ENCODE peak calls at places on chromosomes 6 and 20, in nine cellular contexts. One of them, this sample, is unnamed. For H3K4me1, the result is how much of the 10 kb centered on the place peaks cover.

GRCh38 chr6:90135672-90136071 is 161.0 kb downstream of the BACH2 start:
- DNase-seq in spleen: no peak
- DNase-seq in ovary: no peak
- DNase-seq in astrocyte: peak
- DNase-seq in ascending aorta: no peak
- DNase-seq in CD8-positive, alpha-beta T cell: no peak
- DNase-seq in H9: no peak
- DNase-seq in transverse colon: no peak
- DNase-seq in psoas muscle: peak
- DNase-seq in this sample: no peak

GRCh38 chr6:15296735-15297134 is 50.9 kb downstream of the JARID2 start:
- DNase-seq in CD8-positive, alpha-beta T cell: no peak
- DNase-seq in psoas muscle: no peak
- DNase-seq in ovary: no peak
- DNase-seq in H9: no peak
- DNase-seq in spleen: no peak
- DNase-seq in transverse colon: no peak
- DNase-seq in astrocyte: no peak
- DNase-seq in ascending aorta: no peak
- DNase-seq in this sample: no peak

GRCh38 chr20:63702036-63702665 is 5.6 kb downstream of the ARFRP1 start:
- DNase-seq in H9: no peak
- DNase-seq in psoas muscle: no peak
- DNase-seq in transverse colon: no peak
- DNase-seq in CD8-positive, alpha-beta T cell: no peak
- DNase-seq in ovary: no peak
- DNase-seq in astrocyte: no peak
- DNase-seq in ascending aorta: peak
- DNase-seq in spleen: peak
- DNase-seq in this sample: no peak

GRCh38 chr6:142714956-142715355 is 230.0 kb downstream of the HIVEP2 start:
- DNase-seq in H9: no peak
- DNase-seq in transverse colon: no peak
- DNase-seq in astrocyte: no peak
- DNase-seq in ascending aorta: no peak
- DNase-seq in ovary: no peak
- DNase-seq in spleen: no peak
- DNase-seq in CD8-positive, alpha-beta T cell: no peak
- DNase-seq in psoas muscle: no peak
- DNase-seq in this sample: no peak

GRCh38 chr6:54980511-54981275 is 134.1 kb downstream of the FAM83B start:
- DNase-seq in psoas muscle: no peak
- DNase-seq in H9: no peak
- DNase-seq in spleen: no peak
- DNase-seq in ovary: no peak
- DNase-seq in astrocyte: peak
- DNase-seq in transverse colon: no peak
- DNase-seq in ascending aorta: no peak
- DNase-seq in CD8-positive, alpha-beta T cell: no peak
- DNase-seq in this sample: no peak

GRCh38 chr20:5822569-5822968 is 72.4 kb downstream of the SHLD1 start:
- DNase-seq in ascending aorta: no peak
- DNase-seq in astrocyte: no peak
- DNase-seq in H9: no peak
- DNase-seq in psoas muscle: no peak
- DNase-seq in CD8-positive, alpha-beta T cell: no peak
- DNase-seq in spleen: no peak
- DNase-seq in ovary: no peak
- DNase-seq in transverse colon: no peak
- DNase-seq in this sample: no peak

GRCh38 chr6:113857565-113858066 is 471 bp downstream of the MARCKS start:
- DNase-seq in CD8-positive, alpha-beta T cell: no peak
- DNase-seq in astrocyte: no peak
- DNase-seq in ovary: peak
- DNase-seq in psoas muscle: peak
- DNase-seq in transverse colon: peak
- DNase-seq in ascending aorta: no peak
- DNase-seq in spleen: peak
- DNase-seq in H9: no peak
- DNase-seq in this sample: no peak

GRCh38 chr6:132526461-132526860 is 11.6 kb upstream of the TAAR9 start:
- DNase-seq in astrocyte: no peak
- DNase-seq in psoas muscle: no peak
- DNase-seq in CD8-positive, alpha-beta T cell: no peak
- DNase-seq in H9: no peak
- DNase-seq in ovary: no peak
- DNase-seq in spleen: no peak
- DNase-seq in ascending aorta: no peak
- DNase-seq in transverse colon: no peak
- DNase-seq in this sample: no peak

GRCh38 chr6:136160255-136160654 is 89.9 kb downstream of the MTFR2 start:
- DNase-seq in psoas muscle: no peak
- DNase-seq in spleen: no peak
- DNase-seq in ovary: no peak
- DNase-seq in astrocyte: no peak
- DNase-seq in ascending aorta: no peak
- DNase-seq in transverse colon: no peak
- DNase-seq in CD8-positive, alpha-beta T cell: no peak
- DNase-seq in H9: no peak
- DNase-seq in this sample: no peak

GRCh38 chr6:77415706-77416105 is 47.6 kb downstream of the HTR1B start:
- DNase-seq in transverse colon: no peak
- DNase-seq in CD8-positive, alpha-beta T cell: no peak
- DNase-seq in astrocyte: no peak
- DNase-seq in H9: no peak
- DNase-seq in ovary: no peak
- DNase-seq in ascending aorta: no peak
- DNase-seq in spleen: no peak
- DNase-seq in psoas muscle: no peak
- DNase-seq in this sample: no peak

GRCh38 chr6:108768792-108769524 is 79.3 kb upstream of the ARMC2 start:
- DNase-seq in spleen: no peak
- DNase-seq in ascending aorta: no peak
- DNase-seq in transverse colon: no peak
- DNase-seq in CD8-positive, alpha-beta T cell: no peak
- DNase-seq in psoas muscle: no peak
- DNase-seq in astrocyte: no peak
- DNase-seq in ovary: no peak
- DNase-seq in H9: no peak
- DNase-seq in this sample: no peak

GRCh38 chr20:37333130-37333847 is 12.7 kb upstream of the SRC start:
- DNase-seq in ascending aorta: no peak
- DNase-seq in astrocyte: no peak
- DNase-seq in CD8-positive, alpha-beta T cell: no peak
- DNase-seq in transverse colon: no peak
- DNase-seq in ovary: peak
- DNase-seq in spleen: peak
- DNase-seq in psoas muscle: no peak
- DNase-seq in H9: no peak
- DNase-seq in this sample: no peak

GRCh38 chr6:12138936-12139335 is 126.8 kb downstream of the HIVEP1 start:
- DNase-seq in ovary: no peak
- DNase-seq in astrocyte: no peak
- DNase-seq in CD8-positive, alpha-beta T cell: no peak
- DNase-seq in H9: no peak
- DNase-seq in transverse colon: no peak
- DNase-seq in spleen: no peak
- DNase-seq in ascending aorta: no peak
- DNase-seq in psoas muscle: no peak
- DNase-seq in this sample: no peak

GRCh38 chr6:168299541-168300511 is 19.8 kb downstream of the DACT2 start:
- DNase-seq in transverse colon: no peak
- DNase-seq in psoas muscle: no peak
- DNase-seq in ascending aorta: no peak
- DNase-seq in H9: no peak
- DNase-seq in ovary: no peak
- DNase-seq in CD8-positive, alpha-beta T cell: peak
- DNase-seq in spleen: peak
- DNase-seq in astrocyte: no peak
- DNase-seq in this sample: no peak

GRCh38 chr20:32203556-32204484 is 3.7 kb downstream of the PLAGL2 start:
- DNase-seq in spleen: no peak
- DNase-seq in H9: no peak
- DNase-seq in astrocyte: no peak
- DNase-seq in transverse colon: peak
- DNase-seq in CD8-positive, alpha-beta T cell: no peak
- DNase-seq in ovary: no peak
- DNase-seq in ascending aorta: no peak
- DNase-seq in psoas muscle: no peak
- DNase-seq in this sample: peak
- H3K4me1 ChIP-seq in spleen: half or more
- H3K4me1 ChIP-seq in H9: under half
- H3K4me1 ChIP-seq in astrocyte: under half
- H3K4me1 ChIP-seq in transverse colon: half or more
- H3K4me1 ChIP-seq in CD8-positive, alpha-beta T cell: under half
- H3K4me1 ChIP-seq in ovary: under half
- H3K4me1 ChIP-seq in ascending aorta: under half
- H3K4me1 ChIP-seq in psoas muscle: half or more
- H3K4me1 ChIP-seq in this sample: under half

GRCh38 chr6:134689676-134690447 is 260.0 kb downstream of the ALDH8A1 start:
- DNase-seq in ascending aorta: no peak
- DNase-seq in spleen: no peak
- DNase-seq in H9: no peak
- DNase-seq in transverse colon: no peak
- DNase-seq in ovary: no peak
- DNase-seq in astrocyte: no peak
- DNase-seq in psoas muscle: no peak
- DNase-seq in CD8-positive, alpha-beta T cell: no peak
- DNase-seq in this sample: peak
- H3K4me1 ChIP-seq in ascending aorta: under half
- H3K4me1 ChIP-seq in spleen: under half
- H3K4me1 ChIP-seq in H9: under half
- H3K4me1 ChIP-seq in transverse colon: under half
- H3K4me1 ChIP-seq in ovary: under half
- H3K4me1 ChIP-seq in astrocyte: under half
- H3K4me1 ChIP-seq in psoas muscle: under half
- H3K4me1 ChIP-seq in CD8-positive, alpha-beta T cell: under half
- H3K4me1 ChIP-seq in this sample: under half

GRCh38 chr6:137241481-137242011 is 22.4 kb upstream of the IFNGR1 start:
- DNase-seq in astrocyte: peak
- DNase-seq in psoas muscle: no peak
- DNase-seq in CD8-positive, alpha-beta T cell: no peak
- DNase-seq in transverse colon: no peak
- DNase-seq in spleen: no peak
- DNase-seq in H9: no peak
- DNase-seq in ovary: no peak
- DNase-seq in ascending aorta: no peak
- DNase-seq in this sample: peak
- H3K4me1 ChIP-seq in astrocyte: under half
- H3K4me1 ChIP-seq in psoas muscle: under half
- H3K4me1 ChIP-seq in CD8-positive, alpha-beta T cell: under half
- H3K4me1 ChIP-seq in transverse colon: under half
- H3K4me1 ChIP-seq in spleen: under half
- H3K4me1 ChIP-seq in H9: under half
- H3K4me1 ChIP-seq in ovary: under half
- H3K4me1 ChIP-seq in ascending aorta: under half
- H3K4me1 ChIP-seq in this sample: under half

GRCh38 chr6:13461352-13461751 is 26.0 kb downstream of the GFOD1 start:
- DNase-seq in spleen: no peak
- DNase-seq in psoas muscle: no peak
- DNase-seq in ovary: no peak
- DNase-seq in H9: no peak
- DNase-seq in transverse colon: no peak
- DNase-seq in CD8-positive, alpha-beta T cell: no peak
- DNase-seq in ascending aorta: no peak
- DNase-seq in astrocyte: no peak
- DNase-seq in this sample: no peak
- H3K4me1 ChIP-seq in spleen: under half
- H3K4me1 ChIP-seq in psoas muscle: under half
- H3K4me1 ChIP-seq in ovary: under half
- H3K4me1 ChIP-seq in H9: under half
- H3K4me1 ChIP-seq in transverse colon: under half
- H3K4me1 ChIP-seq in CD8-positive, alpha-beta T cell: under half
- H3K4me1 ChIP-seq in ascending aorta: under half
- H3K4me1 ChIP-seq in astrocyte: under half
- H3K4me1 ChIP-seq in this sample: under half

GRCh38 chr6:158043586-158044524 is 62.2 kb downstream of the SYNJ2 start:
- DNase-seq in ascending aorta: no peak
- DNase-seq in CD8-positive, alpha-beta T cell: no peak
- DNase-seq in spleen: no peak
- DNase-seq in ovary: no peak
- DNase-seq in H9: peak
- DNase-seq in astrocyte: no peak
- DNase-seq in psoas muscle: peak
- DNase-seq in transverse colon: peak
- DNase-seq in this sample: no peak

GRCh38 chr6:158044525-158044888 is 62.8 kb downstream of the SYNJ2 start:
- DNase-seq in ovary: no peak
- DNase-seq in H9: no peak
- DNase-seq in spleen: no peak
- DNase-seq in psoas muscle: no peak
- DNase-seq in astrocyte: no peak
- DNase-seq in transverse colon: no peak
- DNase-seq in CD8-positive, alpha-beta T cell: no peak
- DNase-seq in ascending aorta: no peak
- DNase-seq in this sample: no peak

GRCh38 chr6:158042245-158042798 is 60.7 kb downstream of the SYNJ2 start:
- DNase-seq in astrocyte: peak
- DNase-seq in psoas muscle: peak
- DNase-seq in spleen: no peak
- DNase-seq in transverse colon: no peak
- DNase-seq in CD8-positive, alpha-beta T cell: no peak
- DNase-seq in H9: peak
- DNase-seq in ovary: no peak
- DNase-seq in ascending aorta: peak
- DNase-seq in this sample: peak

GRCh38 chr6:158041788-158042187 is 60.1 kb downstream of the SYNJ2 start:
- DNase-seq in H9: no peak
- DNase-seq in CD8-positive, alpha-beta T cell: no peak
- DNase-seq in ovary: no peak
- DNase-seq in ascending aorta: no peak
- DNase-seq in spleen: no peak
- DNase-seq in psoas muscle: no peak
- DNase-seq in transverse colon: no peak
- DNase-seq in astrocyte: no peak
- DNase-seq in this sample: no peak

GRCh38 chr6:158043008-158043407 is 61.3 kb downstream of the SYNJ2 start:
- DNase-seq in ovary: no peak
- DNase-seq in H9: no peak
- DNase-seq in ascending aorta: no peak
- DNase-seq in psoas muscle: no peak
- DNase-seq in spleen: no peak
- DNase-seq in astrocyte: no peak
- DNase-seq in CD8-positive, alpha-beta T cell: no peak
- DNase-seq in transverse colon: no peak
- DNase-seq in this sample: no peak
- H3K4me1 ChIP-seq in ovary: under half
- H3K4me1 ChIP-seq in H9: under half
- H3K4me1 ChIP-seq in ascending aorta: half or more
- H3K4me1 ChIP-seq in psoas muscle: half or more
- H3K4me1 ChIP-seq in spleen: under half
- H3K4me1 ChIP-seq in astrocyte: half or more
- H3K4me1 ChIP-seq in CD8-positive, alpha-beta T cell: under half
- H3K4me1 ChIP-seq in transverse colon: under half
- H3K4me1 ChIP-seq in this sample: under half

This sample was measured in prostate gland.